ENCODE peak calls at places on chromosome 15, in five cellular contexts. T is Right ventricle myocardium superior; Z is foreskin melanocyte; F is AG09319; H is activated CD4-positive, alpha-beta T cell treated with anti-CD3 and anti-CD28 coated beads, Interleukin-2, amount 10 ng/mL, durations not matched to agents 7 days and 5 days. D is an unnamed sample.

GRCh38 chr15:38299216-38299615 is 46.6 kb downstream of the SPRED1 start:
- DNase-seq in T (no peak), Z (no peak), F (peak), H (no peak), D (no peak)

GRCh38 chr15:87816016-87816415 is 440.5 kb downstream of the NTRK3 start:
- DNase-seq in T (no peak), Z (no peak), F (no peak), H (no peak), D (no peak)

GRCh38 chr15:78866824-78867223 is 5.9 kb upstream of the MORF4L1 start:
- DNase-seq in T (no peak), Z (no peak), F (no peak), H (no peak), D (no peak)

GRCh38 chr15:80507638-80508316 is 103.6 kb downstream of the ARNT2 start:
- DNase-seq in T (no peak), Z (no peak), F (peak), H (no peak), D (no peak)

GRCh38 chr15:63933522-63933921 is 99.8 kb upstream of the HERC1 start:
- DNase-seq in T (no peak), Z (no peak), F (no peak), H (no peak), D (no peak)

GRCh38 chr15:26358708-26359107 is 414.2 kb downstream of the GABRB3 start:
- DNase-seq in T (no peak), Z (no peak), F (no peak), H (no peak), D (no peak)

GRCh38 chr15:77907824-77908751 is 169.4 kb downstream of the TBC1D2B start:
- DNase-seq in T (peak), Z (no peak), F (no peak), H (peak), D (no peak)

GRCh38 chr15:93895976-93896770 is 335.2 kb upstream of the MCTP2 start:
- DNase-seq in T (no peak), Z (no peak), F (no peak), H (no peak), D (no peak)

GRCh38 chr15:75597667-75598341 is 18.7 kb upstream of the PTPN9 start:
- DNase-seq in T (no peak), Z (no peak), F (no peak), H (peak), D (no peak)

GRCh38 chr15:59539799-59540198 is 71.8 kb upstream of the GCNT3 start:
- DNase-seq in T (no peak), Z (no peak), F (no peak), H (no peak), D (no peak)

GRCh38 chr15:76203346-76203745 is 107.9 kb downstream of the ETFA start:
- DNase-seq in T (no peak), Z (no peak), F (no peak), H (no peak), D (no peak)

GRCh38 chr15:44729394-44729913 is 6.9 kb upstream of the TRIM69 start:
- DNase-seq in T (no peak), Z (no peak), F (no peak), H (peak), D (no peak)

GRCh38 chr15:90869601-90870353 is 1.4 kb downstream of the FURIN start:
- DNase-seq in T (peak), Z (peak), F (no peak), H (peak), D (no peak)

GRCh38 chr15:77568960-77569646 is 63.6 kb downstream of the LINGO1 start:
- DNase-seq in T (no peak), Z (peak), F (no peak), H (no peak), D (peak)

GRCh38 chr15:45378913-45379262 is 544 bp upstream of the GATM start:
- DNase-seq in T (no peak), Z (no peak), F (no peak), H (no peak), D (no peak)

GRCh38 chr15:23035964-23036566 is 3.3 kb downstream of the TUBGCP5 start:
- DNase-seq in T (no peak), Z (peak), F (no peak), H (peak), D (peak)

GRCh38 chr15:66703540-66703941 is 1.5 kb downstream of the SMAD6 start:
- DNase-seq in T (peak), Z (no peak), F (no peak), H (no peak), D (peak)

GRCh38 chr15:60324706-60325438 is 72.9 kb downstream of the ANXA2 start:
- DNase-seq in T (no peak), Z (no peak), F (no peak), H (no peak), D (no peak)

GRCh38 chr15:26866298-26867198 is at the start of gene GABRA5:
- DNase-seq in T (no peak), Z (no peak), F (no peak), H (no peak), D (no peak)

GRCh38 chr15:56149071-56149470 is 94.6 kb downstream of the RFX7 start:
- DNase-seq in T (no peak), Z (peak), F (no peak), H (no peak), D (no peak)